ENCODE peak calls at places on chromosomes 4 and X, in four cellular contexts. S, P, K and M are unnamed samples.

GRCh38 chr4:157265281-157265680 is 44.8 kb downstream of the GRIA2 start:
- DNase-seq in K (no peak), S (no peak), P (no peak), M (peak)

GRCh38 chr4:17098401-17098800 is 200.0 kb upstream of the LDB2 start:
- DNase-seq in K (no peak), P (no peak), S (no peak), M (no peak)

GRCh38 chrX:86148024-86148511 is at the start of gene DACH2:
- DNase-seq in S (peak), P (peak), K (peak), M (no peak)

GRCh38 chr4:152325831-152326230 is 210.1 kb downstream of the FBXW7 start:
- DNase-seq in K (no peak), S (no peak), P (no peak), M (no peak)

GRCh38 chr4:152644130-152644529 is 35.7 kb downstream of the TMEM154 start:
- DNase-seq in K (no peak), P (no peak), S (no peak), M (no peak)

GRCh38 chr4:41375561-41375960 is 118.8 kb downstream of the UCHL1 start:
- DNase-seq in K (no peak), S (no peak), P (no peak), M (no peak)

GRCh38 chr4:174423257-174423944 is 98.9 kb downstream of the HPGD start:
- DNase-seq in P (no peak), S (peak), K (peak), M (peak)

GRCh38 chr4:10701702-10702460 is 17.3 kb upstream of the CLNK start:
- DNase-seq in K (peak), S (no peak), P (no peak), M (no peak)

GRCh38 chr4:141654098-141654497 is 17.7 kb downstream of the IL15 start:
- DNase-seq in S (peak), P (no peak), K (peak), M (no peak)

GRCh38 chr4:156169011-156169410 is 215.3 kb upstream of the CTSO start:
- DNase-seq in P (no peak), S (peak), K (peak), M (peak)

GRCh38 chr4:38529189-38530115 is 134.5 kb upstream of the KLF3 start:
- DNase-seq in S (peak), P (peak), K (no peak), M (no peak)

GRCh38 chrX:133897593-133898163 is 87.7 kb downstream of the GPC3 start:
- DNase-seq in P (no peak), K (no peak), S (no peak), M (no peak)

GRCh38 chr4:173346074-173346473 is 11.9 kb upstream of the HMGB2 start:
- DNase-seq in K (peak), P (no peak), S (no peak), M (no peak)

GRCh38 chr4:175562111-175562510 is 250.0 kb downstream of the GPM6A start:
- DNase-seq in S (no peak), K (no peak), P (no peak), M (no peak)

GRCh38 chrX:48648299-48648698 is 35.3 kb upstream of the WAS start:
- DNase-seq in K (peak), S (peak), P (peak), M (peak)

GRCh38 chr4:147725673-147726072 is 6.2 kb upstream of the ARHGAP10 start:
- DNase-seq in P (no peak), S (no peak), K (no peak), M (no peak)

GRCh38 chr4:152079543-152080293 is 318.9 kb upstream of the GATB start:
- DNase-seq in S (no peak), P (no peak), K (no peak), M (no peak)

GRCh38 chrX:38754102-38754790 is 47.0 kb upstream of the MID1IP1 start:
- DNase-seq in K (peak), P (no peak), S (peak), M (peak)

GRCh38 chr4:145694929-145695328 is 15.0 kb downstream of the C4orf51 start:
- DNase-seq in K (no peak), S (no peak), P (no peak), M (no peak)

GRCh38 chr4:170026253-170026991 is at the start of gene MFAP3L:
- DNase-seq in S (peak), P (peak), K (peak), M (peak)

GRCh38 chr4:139301821-139302611 is at the start of gene NDUFC1:
- DNase-seq in S (peak), P (peak), K (peak), M (no peak)

GRCh38 chrX:129980043-129980442 is 2.4 kb upstream of the BCORL1 start:
- DNase-seq in P (peak), K (no peak), S (no peak), M (no peak)
- H3K4me3 ChIP-seq in P (no peak), K (no peak), S (no peak), M (peak)

GRCh38 chr4:689498-690122 is 659 bp upstream of the SLC49A3 start:
- DNase-seq in S (no peak), K (no peak), P (no peak), M (no peak)
- H3K4me3 ChIP-seq in S (no peak), K (peak), P (no peak), M (peak)

GRCh38 chr4:94488667-94489066 is 36.9 kb downstream of the PDLIM5 start:
- DNase-seq in K (peak), P (no peak), S (no peak), M (no peak)

GRCh38 chr4:94486372-94486801 is 34.6 kb downstream of the PDLIM5 start:
- DNase-seq in K (peak), S (peak), P (no peak), M (no peak)

GRCh38 chr4:94490437-94490836 is 38.7 kb downstream of the PDLIM5 start:
- DNase-seq in P (no peak), S (no peak), K (no peak), M (no peak)

GRCh38 chr4:94489075-94489474 is 37.3 kb downstream of the PDLIM5 start:
- DNase-seq in P (no peak), K (peak), S (no peak), M (no peak)

GRCh38 chr4:94491322-94491721 is 39.6 kb downstream of the PDLIM5 start:
- DNase-seq in K (no peak), S (peak), P (no peak), M (no peak)
- H3K4me3 ChIP-seq in K (no peak), S (no peak), P (no peak), M (no peak)

GRCh38 chr4:1192493-1193205 is 20.3 kb upstream of the SPON2 start:
- DNase-seq in P (no peak), K (no peak), S (no peak), M (no peak)

GRCh38 chr4:1195109-1195671 is 22.8 kb upstream of the SPON2 start:
- DNase-seq in P (no peak), K (no peak), S (no peak), M (no peak)

GRCh38 chr4:1194028-1194900 is 21.9 kb upstream of the SPON2 start:
- DNase-seq in P (no peak), K (peak), S (peak), M (no peak)

GRCh38 chr4:1192091-1192492 is 19.7 kb upstream of the SPON2 start:
- DNase-seq in K (peak), P (no peak), S (peak), M (peak)

DNA sequence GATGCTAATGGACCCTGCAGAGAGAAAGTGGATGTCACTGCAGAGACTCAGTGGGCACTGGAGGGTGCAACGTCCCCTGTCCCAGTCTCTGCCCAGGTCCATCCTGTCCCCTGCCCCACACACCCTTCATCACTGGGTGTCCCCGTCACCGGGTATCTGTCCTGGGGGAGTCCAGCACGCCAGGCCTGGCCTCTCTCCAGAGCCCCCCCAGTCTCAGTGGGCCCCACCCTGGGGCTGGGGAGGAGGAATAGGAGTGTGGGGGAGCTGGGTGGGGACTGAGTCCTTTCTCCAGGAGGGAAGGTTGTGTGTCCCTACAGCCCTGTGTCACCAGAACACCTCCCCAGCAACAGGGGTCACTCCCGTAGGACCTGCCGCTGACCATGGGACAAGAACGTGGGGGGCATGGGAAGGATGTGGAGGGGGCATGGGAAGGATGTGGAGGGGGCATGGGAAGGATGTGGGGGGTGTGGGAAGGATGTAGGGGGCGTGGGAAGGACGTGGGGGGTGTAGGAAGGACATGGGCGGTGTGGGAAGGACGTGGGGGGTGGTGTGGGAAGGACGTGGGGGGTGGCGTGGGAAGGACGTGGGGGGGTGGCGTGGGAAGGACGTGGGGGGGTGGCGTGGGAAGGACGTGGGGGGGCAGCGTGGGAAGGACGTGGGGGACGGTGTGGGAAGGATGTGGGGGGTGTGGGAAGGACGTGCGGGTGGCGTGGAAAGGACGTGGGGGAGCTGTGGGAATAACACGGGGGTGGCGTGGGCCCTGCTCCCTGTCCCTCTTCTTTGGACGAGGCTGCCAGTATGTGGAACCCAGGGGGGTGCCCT is 21.0 kb upstream of the SPON2 start:
- DNase-seq in P (no peak), S (no peak), K (no peak), M (no peak)
- H3K4me3 ChIP-seq in P (no peak), S (no peak), K (peak), M (no peak)

GRCh38 chr4:105895324-105895608 is at the start of gene NPNT:
- DNase-seq in K (peak), S (no peak), P (peak), M (no peak)
- H3K4me3 ChIP-seq in K (peak), S (no peak), P (no peak), M (peak)

GRCh38 chrX:10615931-10616780 is 4.2 kb downstream of the MID1 start:
- DNase-seq in P (no peak), K (peak), S (peak), M (no peak)

GRCh38 chrX:10619311-10620015 is 922 bp downstream of the MID1 start:
- DNase-seq in K (no peak), S (peak), P (no peak), M (no peak)

GRCh38 chrX:10618911-10619310 is 1.5 kb downstream of the MID1 start:
- DNase-seq in P (no peak), S (peak), K (no peak), M (no peak)

GRCh38 chrX:10617964-10618342 is 2.4 kb downstream of the MID1 start:
- DNase-seq in P (no peak), S (peak), K (no peak), M (no peak)

DNA sequence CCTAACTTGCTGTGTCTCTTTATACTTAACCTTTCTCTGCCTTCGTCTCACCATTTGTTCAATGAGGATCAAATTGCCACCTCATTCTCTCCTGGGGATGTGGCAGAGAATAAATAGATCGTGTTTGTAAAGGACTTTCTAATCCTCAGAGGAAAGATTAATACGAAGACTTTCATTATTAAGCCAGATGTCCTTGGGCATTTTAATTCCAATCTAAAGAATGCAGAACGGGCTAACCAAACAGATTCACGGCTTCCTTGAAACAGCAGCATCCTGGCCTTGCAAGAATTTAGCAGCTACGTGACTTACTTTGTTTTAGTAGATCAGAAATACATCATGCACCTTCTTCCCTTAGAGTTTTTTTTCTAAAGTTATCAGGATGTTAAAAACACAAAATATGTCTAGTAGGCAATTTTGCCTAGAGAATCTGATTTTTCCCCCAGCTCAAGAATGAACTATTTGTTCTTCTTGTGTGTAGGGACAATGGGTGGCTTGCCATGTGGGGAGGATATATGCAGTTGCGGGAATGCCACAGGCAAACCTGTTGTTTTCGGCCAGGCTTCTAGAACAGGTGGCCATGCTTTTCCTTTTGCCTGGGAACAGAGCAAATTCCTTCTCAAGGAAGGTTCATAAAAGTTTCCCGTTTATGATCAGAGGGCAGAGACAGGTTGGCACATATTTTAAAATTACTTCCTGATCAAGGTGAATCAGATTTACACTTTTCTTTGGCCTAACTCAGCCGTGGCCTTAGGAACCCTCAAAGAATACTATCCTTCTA is 3.0 kb downstream of the MID1 start:
- DNase-seq in S (no peak), P (no peak), K (no peak), M (no peak)
- H3K4me3 ChIP-seq in S (no peak), P (no peak), K (no peak), M (no peak)

DNA sequence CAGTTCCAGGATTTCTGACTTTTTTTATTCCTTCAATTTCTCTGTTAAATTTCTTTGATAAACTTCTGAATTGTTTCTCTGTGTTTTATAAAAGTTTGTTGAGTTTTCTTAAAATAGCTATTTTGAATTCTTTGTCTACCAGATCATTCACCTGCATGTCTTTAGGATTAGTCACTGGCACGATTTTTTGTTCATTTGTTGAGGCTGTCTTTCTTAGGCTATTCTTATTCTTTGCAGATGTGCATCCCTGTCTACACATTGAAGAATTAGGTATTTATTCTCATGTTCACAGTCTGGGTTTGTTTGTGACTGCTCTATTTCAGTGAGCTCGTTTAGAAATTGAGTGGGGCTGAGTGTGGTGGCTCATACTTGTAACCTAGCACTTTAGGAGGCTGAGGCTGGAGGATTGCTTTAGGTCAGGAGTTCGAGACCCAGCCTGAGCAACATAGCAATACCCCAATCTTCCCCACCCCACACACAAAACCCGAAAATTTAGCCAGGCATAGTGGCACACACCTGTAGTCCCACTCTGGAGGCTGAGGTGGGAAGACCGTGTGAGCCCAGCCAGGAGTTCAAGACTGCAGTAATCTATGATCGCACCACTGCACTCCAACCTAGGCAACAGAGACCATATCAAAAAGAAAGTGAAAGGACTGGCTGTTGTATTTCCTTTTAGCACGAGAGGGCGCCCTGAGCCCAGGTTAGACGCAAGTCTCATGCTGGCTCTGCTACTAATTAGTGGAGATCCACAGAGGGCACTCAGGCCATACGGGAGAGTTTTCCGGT is 42.0 kb downstream of the F8 start:
- DNase-seq in P (peak), S (peak), K (peak), M (peak)
- H3K4me3 ChIP-seq in P (peak), S (no peak), K (peak), M (peak)